ENCODE peak calls at places on chromosome 2, in five cellular contexts. One of them, this sample, is unnamed.
A peak's percentile ranks its signal among the peaks of the same experiment; 100 is the strongest.

GRCh38 chr2:150011336-150011735 is 423.8 kb upstream of the MMADHC start:
- DNase-seq in stomach: no peak
- DNase-seq in upper lobe of left lung: no peak
- DNase-seq in sigmoid colon: no peak
- DNase-seq in GM12878: no peak
- DNase-seq in this sample: no peak

GRCh38 chr2:31170071-31170698 is 31.9 kb upstream of the GALNT14 start:
- DNase-seq in upper lobe of left lung: no peak
- DNase-seq in sigmoid colon: no peak
- DNase-seq in GM12878: peak; percentile 21
- DNase-seq in stomach: peak; percentile 53
- DNase-seq in this sample: peak; percentile 60

GRCh38 chr2:47058061-47058931 is 96.8 kb downstream of the STPG4 start:
- DNase-seq in GM12878: no peak
- DNase-seq in sigmoid colon: peak; percentile 92
- DNase-seq in stomach: no peak
- DNase-seq in upper lobe of left lung: no peak
- DNase-seq in this sample: no peak

GRCh38 chr2:168514692-168515091 is 58.6 kb downstream of the CERS6 start:
- DNase-seq in sigmoid colon: no peak
- DNase-seq in GM12878: no peak
- DNase-seq in upper lobe of left lung: no peak
- DNase-seq in stomach: no peak
- DNase-seq in this sample: no peak

GRCh38 chr2:230905448-230906430 is 19.3 kb downstream of the GPR55 start:
- DNase-seq in stomach: peak; percentile 25
- DNase-seq in GM12878: no peak
- DNase-seq in sigmoid colon: peak; percentile 48
- DNase-seq in upper lobe of left lung: no peak
- DNase-seq in this sample: no peak

GRCh38 chr2:214436470-214436869 is 25.6 kb downstream of the VWC2L start:
- DNase-seq in upper lobe of left lung: no peak
- DNase-seq in sigmoid colon: no peak
- DNase-seq in GM12878: no peak
- DNase-seq in stomach: no peak
- DNase-seq in this sample: no peak

GRCh38 chr2:214547931-214548330 is 137.1 kb downstream of the VWC2L start:
- DNase-seq in sigmoid colon: no peak
- DNase-seq in stomach: no peak
- DNase-seq in GM12878: no peak
- DNase-seq in upper lobe of left lung: no peak
- DNase-seq in this sample: no peak

GRCh38 chr2:119352357-119352756 is 14.3 kb downstream of the C2orf76 start:
- DNase-seq in GM12878: peak; percentile 93
- DNase-seq in sigmoid colon: no peak
- DNase-seq in stomach: no peak
- DNase-seq in upper lobe of left lung: no peak
- DNase-seq in this sample: no peak

GRCh38 chr2:105252271-105252670 is 10.7 kb downstream of the GPR45 start:
- DNase-seq in sigmoid colon: no peak
- DNase-seq in stomach: no peak
- DNase-seq in GM12878: no peak
- DNase-seq in upper lobe of left lung: no peak
- DNase-seq in this sample: no peak
- TF ChIP-seq POLR2AphosphoS5 in sigmoid colon: no peak
- TF ChIP-seq POLR2AphosphoS5 in stomach: no peak
- TF ChIP-seq POLR2AphosphoS5 in GM12878: no peak
- TF ChIP-seq POLR2AphosphoS5 in upper lobe of left lung: no peak
- TF ChIP-seq POLR2AphosphoS5 in this sample: no peak

GRCh38 chr2:195150819-195151218 is 506.2 kb upstream of the SLC39A10 start:
- DNase-seq in sigmoid colon: no peak
- DNase-seq in stomach: no peak
- DNase-seq in GM12878: no peak
- DNase-seq in upper lobe of left lung: no peak
- DNase-seq in this sample: no peak
- TF ChIP-seq CTCF in sigmoid colon: no peak
- TF ChIP-seq CTCF in stomach: no peak
- TF ChIP-seq CTCF in GM12878: no peak
- TF ChIP-seq CTCF in upper lobe of left lung: no peak
- TF ChIP-seq CTCF in this sample: no peak

GRCh38 chr2:196286821-196287220 is 115.4 kb upstream of the STK17B start:
- DNase-seq in upper lobe of left lung: no peak
- DNase-seq in GM12878: no peak
- DNase-seq in stomach: no peak
- DNase-seq in sigmoid colon: no peak
- DNase-seq in this sample: no peak
- TF ChIP-seq POLR2AphosphoS5 in upper lobe of left lung: no peak
- TF ChIP-seq POLR2AphosphoS5 in GM12878: no peak
- TF ChIP-seq POLR2AphosphoS5 in stomach: no peak
- TF ChIP-seq POLR2AphosphoS5 in sigmoid colon: no peak
- TF ChIP-seq POLR2AphosphoS5 in this sample: no peak

GRCh38 chr2:61353909-61354308 is 117.0 kb downstream of the USP34 start:
- DNase-seq in stomach: no peak
- DNase-seq in upper lobe of left lung: no peak
- DNase-seq in sigmoid colon: no peak
- DNase-seq in GM12878: no peak
- DNase-seq in this sample: no peak
- TF ChIP-seq CTCF in stomach: no peak
- TF ChIP-seq CTCF in upper lobe of left lung: no peak
- TF ChIP-seq CTCF in sigmoid colon: no peak
- TF ChIP-seq CTCF in GM12878: no peak
- TF ChIP-seq CTCF in this sample: no peak